ENCODE peak calls at places on chromosomes 3 and 15, in six cellular contexts. B is naive thymus-derived CD4-positive, alpha-beta T cell; J is gastrocnemius medialis; D is heart left ventricle; E is neural progenitor cell; Y is adrenal gland. F is an unnamed sample.

GRCh38 chr15:96360581-96361308 is 30.2 kb downstream of the NR2F2 start:
- DNase-seq in J (no peak), E (peak; percentile 91), Y (no peak), D (peak; percentile 64), B (no peak), F (no peak)

GRCh38 chr3:126616931-126617330 is 38.0 kb downstream of the TXNRD3 start:
- DNase-seq in B (no peak), Y (no peak), D (no peak), J (no peak), E (no peak), F (no peak)

GRCh38 chr3:186909078-186909853 is 21.1 kb upstream of the ST6GAL1 start:
- DNase-seq in D (peak; percentile 73), Y (no peak), E (no peak), B (peak; percentile 86), J (peak; percentile 28), F (no peak)

GRCh38 chr15:89794627-89795241 is 18.6 kb downstream of the MESP2 start:
- DNase-seq in Y (no peak), B (no peak), J (no peak), D (no peak), E (no peak), F (no peak)

GRCh38 chr15:77066961-77067690 is 3.8 kb downstream of the TSPAN3 start:
- DNase-seq in E (no peak), B (no peak), D (no peak), J (no peak), Y (no peak), F (no peak)

GRCh38 chr3:100099621-100100020 is 14.7 kb downstream of the FILIP1L start:
- DNase-seq in E (no peak), D (no peak), Y (no peak), J (no peak), B (no peak), F (no peak)

GRCh38 chr3:151276038-151277027 is 2.0 kb downstream of the P2RY14 start:
- DNase-seq in D (no peak), Y (no peak), J (no peak), E (no peak), B (peak; percentile 49), F (no peak)

GRCh38 chr15:34883042-34883441 is 86.5 kb downstream of the AQR start:
- DNase-seq in E (no peak), J (no peak), Y (no peak), B (no peak), D (no peak), F (no peak)

GRCh38 chr3:49717539-49718418 is 1.7 kb downstream of the AMIGO3 start:
- DNase-seq in E (no peak), D (peak; percentile 63), J (peak; percentile 17), B (no peak), Y (no peak), F (no peak)

GRCh38 chr15:45129651-45130129 is at the start of the genes DUOX1 and DUOXA1:
- DNase-seq in B (no peak), E (peak; percentile 67), D (no peak), J (no peak), Y (no peak), F (no peak)

GRCh38 chr3:42308651-42309050 is 42.7 kb upstream of the CCK start:
- DNase-seq in Y (no peak), J (no peak), E (no peak), D (no peak), B (no peak), F (no peak)

GRCh38 chr3:96831175-96831574 is 16.8 kb downstream of the EPHA6 start:
- DNase-seq in J (no peak), E (no peak), Y (no peak), D (no peak), B (no peak), F (no peak)

GRCh38 chr15:98657721-98658120 is 9.4 kb downstream of the IGF1R start:
- DNase-seq in D (no peak), B (no peak), E (no peak), J (no peak), Y (no peak), F (peak; percentile 66)

GRCh38 chr3:9862391-9863235 is 17.4 kb downstream of the CIDEC start:
- DNase-seq in E (peak; percentile 86), Y (peak; percentile 60), B (no peak), J (peak; percentile 46), D (peak; percentile 84), F (no peak)

GRCh38 chr15:40795019-40795418 is 11.9 kb upstream of the ZFYVE19 start:
- DNase-seq in Y (no peak), D (no peak), E (no peak), J (no peak), B (no peak), F (no peak)

GRCh38 chr3:185630182-185630622 is 44.1 kb downstream of the SENP2 start:
- DNase-seq in D (no peak), E (no peak), Y (peak; percentile 71), B (no peak), J (peak; percentile 45), F (peak; percentile 34)

GRCh38 chr3:49803464-49804140 is 541 bp downstream of the INKA1 start:
- DNase-seq in D (no peak), E (peak; percentile 77), J (no peak), B (peak; percentile 55), Y (no peak), F (peak; percentile 33)

GRCh38 chr15:68800875-68801274 is 19.8 kb downstream of the ANP32A start:
- DNase-seq in E (no peak), D (no peak), Y (no peak), B (no peak), J (no peak), F (no peak)

GRCh38 chr3:141335531-141336042 is 32.7 kb upstream of the ZBTB38 start:
- DNase-seq in E (no peak), Y (no peak), B (no peak), J (no peak), D (no peak), F (no peak)

GRCh38 chr3:39639344-39640236 is 169.8 kb upstream of the MYRIP start:
- DNase-seq in J (no peak), D (no peak), E (peak; percentile 3), Y (peak; percentile 70), B (no peak), F (peak; percentile 65)

GRCh38 chr3:195771651-195772300 is 40.0 kb downstream of the MUC4 start:
- DNase-seq in Y (no peak), B (peak; percentile 42), J (no peak), E (peak; percentile 1), D (no peak), F (no peak)

GRCh38 chr15:49696441-49696840 is 75.6 kb downstream of the DTWD1 start:
- DNase-seq in B (no peak), Y (no peak), J (no peak), D (no peak), E (no peak), F (no peak)

GRCh38 chr3:141828487-141829284 is 47.8 kb upstream of the ATP1B3 start:
- DNase-seq in Y (peak; percentile 28), J (peak; percentile 49), B (no peak), E (peak; percentile 27), D (no peak), F (peak; percentile 73)

GRCh38 chr15:39685999-39686613 is 96.5 kb downstream of the FSIP1 start:
- DNase-seq in D (no peak), B (peak; percentile 43), E (peak; percentile 69), Y (peak; percentile 38), J (no peak), F (no peak)

DNA sequence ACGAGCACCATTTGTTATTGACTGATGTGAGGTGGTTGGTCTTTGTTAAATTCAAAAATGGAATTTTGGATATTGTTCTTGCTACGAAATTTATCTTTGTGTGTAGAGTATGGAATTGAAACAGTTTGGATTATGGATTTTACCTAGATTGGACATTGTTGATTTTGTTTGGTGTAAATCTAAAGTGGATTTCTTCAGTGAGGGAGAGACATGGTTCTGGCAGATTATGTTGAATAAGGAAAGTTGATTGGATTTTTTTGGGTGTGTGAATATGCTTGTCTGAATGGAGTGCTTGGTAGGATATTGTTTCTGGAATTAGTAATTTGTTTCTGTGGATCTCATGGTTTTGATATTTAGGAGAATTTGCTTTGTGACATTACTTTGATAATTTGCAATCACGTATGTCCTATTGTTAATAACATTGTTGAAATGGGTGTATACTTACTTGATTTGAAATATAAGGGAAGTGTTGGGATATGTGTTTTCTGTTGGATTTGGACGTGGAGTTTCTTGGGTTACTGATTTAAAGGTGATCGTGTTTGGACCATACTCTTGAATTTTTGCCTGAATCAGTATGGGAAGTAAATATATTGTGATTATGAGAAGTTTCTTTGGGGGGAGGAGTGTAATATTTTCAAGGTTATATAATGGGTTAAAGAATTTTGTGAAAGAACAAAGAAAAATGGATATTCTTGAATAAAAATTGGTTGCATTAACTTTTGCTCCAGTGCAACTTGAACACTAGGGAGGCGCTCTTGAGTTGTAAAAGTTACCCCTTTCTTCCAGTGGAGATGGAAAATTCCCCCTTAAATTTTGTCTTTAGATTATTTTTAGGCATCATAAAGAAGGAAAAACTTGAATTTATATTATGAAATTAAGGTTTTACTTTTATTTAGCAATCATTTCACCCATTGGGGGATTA is 875 bp upstream of the CHD2 start:
- DNase-seq in Y (no peak), J (no peak), E (peak; percentile 47), B (no peak), D (no peak), F (no peak)
- H3K4me3 ChIP-seq in Y (no peak overlapping the region), J (peak overlapping the region; percentile 58), E (peak overlapping the region; percentile 85), B (no peak overlapping the region), D (peak overlapping the region; percentile 65), F (peak overlapping the region; percentile 68)

GRCh38 chr3:52315977-52316764 is at the start of gene DNAH1:
- DNase-seq in D (peak; percentile 50), Y (no peak), J (no peak), E (peak; percentile 39), B (no peak), F (no peak)
- H3K36me3 ChIP-seq in D (no peaks in the 10 kb centered on the region), Y (no peaks in the 10 kb centered on the region), J (no peaks in the 10 kb centered on the region), E (no peaks in the 10 kb centered on the region), B (no peaks in the 10 kb centered on the region), F (no peaks in the 10 kb centered on the region)

GRCh38 chr3:79820089-79820488 is 52.3 kb upstream of the ROBO1 start:
- DNase-seq in B (no peak), E (no peak), J (no peak), Y (no peak), D (no peak), F (no peak)

GRCh38 chr3:79824166-79824565 is 56.4 kb upstream of the ROBO1 start:
- DNase-seq in E (no peak), D (peak; percentile 53), B (no peak), J (no peak), Y (no peak), F (no peak)

GRCh38 chr3:79817224-79817623 is 49.4 kb upstream of the ROBO1 start:
- DNase-seq in J (no peak), Y (no peak), B (no peak), E (no peak), D (no peak), F (no peak)

GRCh38 chr3:79818015-79818414 is 50.2 kb upstream of the ROBO1 start:
- DNase-seq in Y (no peak), B (no peak), E (no peak), J (no peak), D (no peak), F (no peak)

DNA sequence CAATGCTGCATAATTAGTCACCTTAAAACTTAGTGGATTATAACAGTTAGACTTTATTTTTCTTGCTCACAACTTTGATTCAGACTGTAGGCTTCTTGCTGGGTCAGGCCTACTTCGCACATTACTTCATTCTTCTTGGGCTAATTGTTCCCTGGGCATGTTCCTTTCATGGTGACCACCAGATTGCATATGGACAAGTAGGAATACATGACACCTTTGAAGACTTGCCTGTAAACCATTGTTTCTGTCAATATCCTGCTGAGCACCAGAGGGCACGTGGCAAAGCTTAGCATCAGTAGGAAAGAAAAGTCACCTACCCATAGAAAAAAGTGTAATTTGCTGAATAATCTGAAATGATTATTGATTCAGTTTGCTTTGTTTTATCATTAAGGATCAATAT is 54.3 kb upstream of the ROBO1 start:
- DNase-seq in E (no peak), B (no peak), J (no peak), Y (no peak), D (no peak), F (no peak)
- H3K4me3 ChIP-seq in E (no peak overlapping the region), B (no peak overlapping the region), J (no peak overlapping the region), Y (no peak overlapping the region), D (no peak overlapping the region), F (no peak overlapping the region)

GRCh38 chr15:61444585-61444984 is 215.5 kb upstream of the RORA start:
- DNase-seq in E (no peak), Y (no peak), B (no peak), D (no peak), J (no peak), F (no peak)
- H3K36me3 ChIP-seq in E (no peaks in the 10 kb centered on the region), Y (no peaks in the 10 kb centered on the region), B (no peaks in the 10 kb centered on the region), D (no peaks in the 10 kb centered on the region), J (no peaks in the 10 kb centered on the region), F (no peaks in the 10 kb centered on the region)